ENCODE peak calls at places on chromosomes 3 and 15, in eight cellular contexts. G is iPS-NIHi11, N is AG04450, F is natural killer cell, A is lung, J is activated T-cell treated with anti-CD3 and anti-CD28 coated beads for 1 hour, X is anterior cingulate cortex, S is ureter. E is an unnamed sample.
A peak's percentile ranks its signal among the peaks of the same experiment; 100 is the strongest.

GRCh38 chr15:62241135-62241770 is 76.2 kb upstream of the C2CD4B start:
- DNase-seq in A (no peak), J (no peak), G (peak; percentile 72), X (no peak), F (no peak), N (no peak), S (no peak), E (peak; percentile 63)

GRCh38 chr3:141065258-141065657 is 14.1 kb downstream of the SPSB4 start:
- DNase-seq in F (no peak), N (no peak), S (peak; percentile 9), G (no peak), J (no peak), X (no peak), A (no peak), E (no peak)

GRCh38 chr3:355622-356021 is 159.1 kb downstream of the CHL1 start:
- DNase-seq in N (peak; percentile 76), G (no peak), J (no peak), A (no peak), S (no peak), X (no peak), F (no peak), E (no peak)

GRCh38 chr3:135106445-135106844 is 311.4 kb downstream of the EPHB1 start:
- DNase-seq in S (no peak), X (no peak), N (no peak), A (no peak), J (no peak), G (peak; percentile 78), F (no peak), E (peak; percentile 92)

GRCh38 chr3:16480861-16481569 is 32.5 kb downstream of the RFTN1 start:
- DNase-seq in G (no peak), X (no peak), A (no peak), F (no peak), S (no peak), J (no peak), N (no peak), E (peak; percentile 7)

GRCh38 chr3:133259767-133260166 is 140.1 kb upstream of the BFSP2 start:
- DNase-seq in X (no peak), A (no peak), G (no peak), J (no peak), S (no peak), N (no peak), F (no peak), E (no peak)

GRCh38 chr3:188006726-188007393 is 147.1 kb upstream of the LPP start:
- DNase-seq in J (no peak), S (no peak), G (peak; percentile 33), N (no peak), A (no peak), F (no peak), X (peak; percentile 59), E (no peak)

GRCh38 chr3:47849186-47850061 is 46.5 kb downstream of the DHX30 start:
- DNase-seq in S (no peak), X (no peak), N (no peak), A (no peak), J (no peak), G (no peak), F (no peak), E (no peak)

GRCh38 chr3:60154011-60154410 is 1097.2 kb downstream of the FHIT start:
- DNase-seq in S (no peak), N (no peak), J (no peak), A (no peak), X (no peak), G (no peak), F (no peak), E (no peak)

GRCh38 chr3:107132674-107133073 is 244.6 kb upstream of the CCDC54 start:
- DNase-seq in X (no peak), F (no peak), J (no peak), N (no peak), A (no peak), S (no peak), G (no peak), E (no peak)

GRCh38 chr3:140370686-140371085 is 307.2 kb upstream of the TRIM42 start:
- DNase-seq in J (no peak), N (no peak), F (no peak), S (no peak), X (no peak), A (no peak), G (no peak), E (no peak)

GRCh38 chr15:61880079-61880478 is 180.2 kb downstream of the VPS13C start:
- DNase-seq in N (no peak), A (no peak), G (no peak), F (no peak), X (no peak), S (no peak), J (no peak), E (no peak)

GRCh38 chr3:48413086-48413485 is 16.8 kb downstream of the PLXNB1 start:
- DNase-seq in A (no peak), S (no peak), J (no peak), X (no peak), G (no peak), F (no peak), N (no peak), E (no peak)

GRCh38 chr3:72791132-72791531 is 57.1 kb downstream of the SHQ1 start:
- DNase-seq in J (no peak), X (no peak), G (no peak), A (no peak), F (no peak), S (no peak), N (no peak), E (no peak)

E was measured in Calu3.